ENCODE peak calls at places on chromosomes 11 and 22, in four cellular contexts. S is OCI-LY7, U is amygdala, F is right cardiac atrium. V is an unnamed sample.

GRCh38 chr11:60699282-60699681 is at the start of gene MS4A8:
- DNase-seq in S (no peak), U (no peak), F (no peak), V (no peak)

GRCh38 chr11:22778642-22779041 is 51.0 kb downstream of the SVIP start:
- DNase-seq in S (no peak), U (no peak), F (no peak), V (no peak)

GRCh38 chr11:116595305-116595880 is 177.4 kb downstream of the BUD13 start:
- DNase-seq in S (no peak), U (no peak), F (no peak), V (no peak)

GRCh38 chr11:69909561-69910518 is 90.6 kb upstream of the FGF3 start:
- DNase-seq in S (peak), U (no peak), F (peak), V (no peak)

GRCh38 chr22:37383342-37383741 is 43.9 kb downstream of the ELFN2 start:
- DNase-seq in S (peak), U (no peak), F (no peak), V (no peak)

GRCh38 chr11:45899448-45900174 is 7.5 kb downstream of the FREY1 start:
- DNase-seq in S (peak), U (peak), F (peak), V (peak)

GRCh38 chr11:18731949-18732821 is 6.2 kb upstream of the IGSF22 start:
- DNase-seq in S (peak), U (peak), F (peak), V (peak)

GRCh38 chr22:30675436-30675835 is 7.8 kb upstream of the DUSP18 start:
- DNase-seq in S (no peak), U (no peak), F (no peak), V (no peak)

GRCh38 chr22:46969491-46969890 is 207.0 kb downstream of the TBC1D22A start:
- DNase-seq in S (no peak), U (no peak), F (no peak), V (no peak)

GRCh38 chr11:27571151-27571840 is 64.7 kb upstream of the LIN7C start:
- DNase-seq in S (no peak), U (no peak), F (no peak), V (no peak)

GRCh38 chr11:92854952-92855351 is 114.5 kb upstream of the MTNR1B start:
- DNase-seq in S (no peak), U (no peak), F (no peak), V (no peak)

GRCh38 chr11:75878968-75879367 is 64.0 kb downstream of the UVRAG start:
- DNase-seq in S (no peak), U (no peak), F (no peak), V (no peak)

GRCh38 chr11:13859986-13860385 is 102.5 kb upstream of the SPON1 start:
- DNase-seq in S (peak), U (no peak), F (no peak), V (no peak)

GRCh38 chr11:6681949-6682348 is 1.2 kb downstream of the MRPL17 start:
- DNase-seq in S (peak), U (no peak), F (no peak), V (no peak)

GRCh38 chr11:6925636-6926207 is 504 bp upstream of the ZNF215 start:
- DNase-seq in S (peak), U (no peak), F (no peak), V (no peak)

GRCh38 chr11:316031-316701 is 2.3 kb downstream of the IFITM1 start:
- DNase-seq in S (no peak), U (no peak), F (peak), V (no peak)

GRCh38 chr11:119722281-119722794 is 6.7 kb downstream of the NECTIN1 start:
- DNase-seq in S (no peak), U (no peak), F (no peak), V (no peak)

GRCh38 chr11:116984589-116984988 is 113.6 kb downstream of the SIK3 start:
- DNase-seq in S (no peak), U (no peak), F (no peak), V (no peak)

GRCh38 chr11:565921-566509 is 5.2 kb downstream of the RASSF7 start:
- DNase-seq in S (no peak), U (no peak), F (no peak), V (no peak)

GRCh38 chr22:50293441-50294318 is 13.8 kb downstream of the PLXNB2 start:
- DNase-seq in S (peak), U (no peak), F (peak), V (no peak)

GRCh38 chr11:24496728-24497396 is at the start of gene LUZP2:
- DNase-seq in S (no peak), U (peak), F (peak), V (peak)

GRCh38 chr22:21779444-21779843 is 43.9 kb upstream of the YPEL1 start:
- DNase-seq in S (no peak), U (no peak), F (no peak), V (no peak)

GRCh38 chr11:61734767-61735166 is 17.7 kb upstream of the MYRF start:
- DNase-seq in S (no peak), U (no peak), F (no peak), V (no peak)

GRCh38 chr22:19687561-19688300 is 26.6 kb upstream of the SEPTIN5 start:
- DNase-seq in S (no peak), U (no peak), F (peak), V (no peak)

GRCh38 chr11:128688896-128689546 is 4.9 kb upstream of the FLI1 start:
- DNase-seq in S (no peak), U (no peak), F (no peak), V (no peak)

GRCh38 chr11:69406060-69406459 is 75.4 kb upstream of the LINC01488 start:
- DNase-seq in S (no peak), U (no peak), F (no peak), V (no peak)